ENCODE peak calls at places on chromosomes 4 and X, in seven cellular contexts. I is mesendoderm, K is H9, O is fibroblast of lung, R is SK-N-SH, J is IMR-90, C is mammary epithelial cell. B is an unnamed sample.

GRCh38 chr4:27005512-27006246 is 145.0 kb downstream of the STIM2 start:
- DNase-seq in J (peak; percentile 78), R (no peak), K (no peak), C (peak; percentile 67), I (no peak), O (peak; percentile 86), B (peak; percentile 90)

GRCh38 chr4:53706422-53707032 is 115.2 kb upstream of the LNX1 start:
- DNase-seq in C (peak; percentile 48), K (no peak), R (peak; percentile 8), I (peak; percentile 74), J (peak; percentile 71), O (peak; percentile 54), B (peak; percentile 79)

GRCh38 chr4:30718889-30719252 is 1.3 kb upstream of the PCDH7 start:
- DNase-seq in J (peak; percentile 48), R (peak; percentile 20), C (peak; percentile 35), O (peak; percentile 58), I (peak; percentile 67), K (no peak), B (peak; percentile 17)

GRCh38 chr4:176492648-176493302 is 173.0 kb downstream of the SPCS3 start:
- DNase-seq in J (peak; percentile 34), O (peak; percentile 37), R (no peak), C (peak; percentile 53), I (no peak), K (no peak), B (peak; percentile 9)

GRCh38 chr4:105944535-105944934 is 49.3 kb downstream of the NPNT start:
- DNase-seq in J (peak; percentile 12), K (no peak), C (no peak), I (no peak), O (peak; percentile 87), R (no peak), B (peak; percentile 53)

GRCh38 chrX:1582686-1583437 is 8.5 kb upstream of the AKAP17A start:
- DNase-seq in K (no peak), R (no peak), J (no peak), C (peak; percentile 52), O (peak; percentile 25), I (no peak), B (peak; percentile 25)

GRCh38 chr4:154618708-154619315 is 6.4 kb upstream of the FGG start:
- DNase-seq in I (peak; percentile 75), J (peak; percentile 30), R (peak; percentile 39), O (peak; percentile 41), K (peak; percentile 66), C (peak; percentile 41), B (peak; percentile 63)

GRCh38 chrX:39616098-39616729 is 481.5 kb downstream of the BCOR start:
- DNase-seq in C (no peak), O (no peak), R (no peak), K (no peak), J (no peak), I (no peak), B (no peak)

GRCh38 chr4:78056265-78057129 is 626 bp upstream of the FRAS1 start:
- DNase-seq in K (peak; percentile 90), O (peak; percentile 75), I (peak; percentile 97), C (peak; percentile 83), R (peak; percentile 75), J (peak; percentile 24), B (peak; percentile 85)

GRCh38 chr4:25088342-25088952 is 57.7 kb upstream of the LGI2 start:
- DNase-seq in K (no peak), J (peak; percentile 13), I (no peak), R (peak; percentile 47), C (no peak), O (peak; percentile 40), B (peak; percentile 68)

GRCh38 chr4:94363136-94363655 is 20.6 kb upstream of the HPGDS start:
- DNase-seq in R (no peak), O (peak; percentile 51), K (no peak), J (no peak), I (no peak), C (no peak), B (no peak)

GRCh38 chr4:157010630-157011029 is 39.0 kb upstream of the PDGFC start:
- DNase-seq in O (no peak), R (no peak), I (no peak), J (no peak), C (no peak), K (no peak), B (no peak)

GRCh38 chrX:118945921-118946320 is 28.5 kb upstream of the LONRF3 start:
- DNase-seq in I (no peak), J (no peak), R (no peak), O (no peak), K (no peak), C (no peak), B (no peak)
- H3K9ac ChIP-seq in I (no peak overlapping the region), J (no peak overlapping the region), R (no peak overlapping the region), O (no peak overlapping the region), K (no peak overlapping the region), C (no peak overlapping the region), B (no peak overlapping the region)

GRCh38 chrX:42992199-42992943 is 214.4 kb upstream of the PPP1R2C start:
- DNase-seq in O (peak; percentile 33), C (peak; percentile 33), K (no peak), J (no peak), R (no peak), I (peak; percentile 79), B (no peak)
- H3K9ac ChIP-seq in O (no peak overlapping the region), C (no peak overlapping the region), K (no peak overlapping the region), J (no peak overlapping the region), R (no peak overlapping the region), I (no peak overlapping the region), B (no peak overlapping the region)

GRCh38 chrX:101395789-101396188 is 5.0 kb downstream of the RPL36A start:
- DNase-seq in C (no peak), K (no peak), R (no peak), J (no peak), O (no peak), I (no peak), B (peak; percentile 30)

GRCh38 chrX:101394372-101394771 is 3.6 kb downstream of the RPL36A start:
- DNase-seq in J (no peak), I (no peak), C (no peak), K (no peak), R (no peak), O (no peak), B (no peak)

GRCh38 chrX:101390664-101391525 is at the start of gene RPL36A:
- DNase-seq in R (peak; percentile 83), O (peak; percentile 90), I (peak; percentile 95), C (peak; percentile 79), K (peak; percentile 91), J (peak; percentile 89), B (peak; percentile 92)

GRCh38 chrX:101391831-101392230 is 1.0 kb downstream of the RPL36A start:
- DNase-seq in I (no peak), J (no peak), K (no peak), O (no peak), C (no peak), R (no peak), B (no peak)

GRCh38 chrX:101393530-101394305 is 2.9 kb downstream of the RPL36A start:
- DNase-seq in I (no peak), K (no peak), O (no peak), C (no peak), R (no peak), J (no peak), B (no peak)
- H3K9ac ChIP-seq in I (no peak overlapping the region), K (no peak overlapping the region), O (no peak overlapping the region), C (no peak overlapping the region), R (no peak overlapping the region), J (no peak overlapping the region), B (no peak overlapping the region)

DNA sequence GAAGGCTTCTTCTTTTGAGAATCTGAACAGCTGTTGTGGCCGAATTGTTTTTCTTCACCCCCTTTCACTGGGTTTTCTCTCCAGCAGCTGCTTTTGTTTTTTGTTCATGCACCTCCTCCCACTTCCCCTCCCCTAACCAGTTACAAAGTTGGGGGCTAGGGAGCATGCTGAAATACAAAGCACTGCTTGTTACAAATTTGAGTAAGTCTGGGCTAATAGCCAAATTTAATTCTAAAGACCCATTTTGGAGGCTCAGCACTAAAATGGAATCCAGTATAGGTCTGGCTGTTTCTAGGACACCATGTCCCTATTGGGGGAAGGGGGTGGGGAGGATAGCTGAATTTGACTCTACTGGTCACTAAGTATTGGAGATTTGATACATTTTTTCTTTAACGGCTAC is 89.2 kb upstream of the GPM6B start:
- DNase-seq in R (no peak), O (no peak), J (no peak), C (no peak), K (no peak), I (no peak), B (no peak)
- H3K9ac ChIP-seq in R (no peak overlapping the region), O (no peak overlapping the region), J (no peak overlapping the region), C (no peak overlapping the region), K (no peak overlapping the region), I (no peak overlapping the region), B (no peak overlapping the region)

GRCh38 chrX:64204252-64204651 is 1.3 kb downstream of the AMER1 start:
- DNase-seq in R (peak; percentile 60), C (no peak), K (peak; percentile 27), J (peak; percentile 1), I (peak; percentile 4), O (peak; percentile 8), B (peak; percentile 46)
- H3K9ac ChIP-seq in R (peak overlapping the region; percentile 67), C (no peak overlapping the region), K (no peak overlapping the region), J (peak overlapping the region; percentile 34), I (peak overlapping the region; percentile 76), O (peak overlapping the region; percentile 55), B (peak overlapping the region; percentile 95)

B was measured in GM23248.